ENCODE peak calls at places on chromosomes 1 and 21, in eight cellular contexts. O is cardiac septum, I is SHP77 treated with DMSO at 0.1 percent for 48 hours, Q is upper lobe of right lung, E is DMS 273 treated with DMSO at 0.1 percent for 48 hours, D is MV-4-11, Y is left kidney, A is AG09319. R is an unnamed sample.

GRCh38 chr1:22639286-22639685 is 2.9 kb downstream of the C1QA start:
- DNase-seq in O (no peak), I (no peak), Q (peak; percentile 55), E (peak; percentile 25), D (no peak), Y (peak; percentile 47), A (no peak), R (peak; percentile 40)

GRCh38 chr21:30707409-30707808 is 11.2 kb downstream of the KRTAP21-3 start:
- DNase-seq in O (no peak), I (no peak), Q (no peak), E (no peak), D (no peak), Y (no peak), A (no peak), R (no peak)

GRCh38 chr1:155673003-155673402 is 15.6 kb downstream of the YY1AP1 start:
- DNase-seq in O (no peak), I (no peak), Q (no peak), E (no peak), D (no peak), Y (peak; percentile 11), A (no peak), R (no peak)

GRCh38 chr21:46457801-46458314 is 833 bp upstream of the DIP2A start:
- DNase-seq in O (no peak), I (no peak), Q (peak; percentile 82), E (no peak), D (peak; percentile 55), Y (peak; percentile 72), A (no peak), R (peak; percentile 62)

GRCh38 chr1:172429324-172430127 is 9.0 kb downstream of the C1orf105 start:
- DNase-seq in O (no peak), I (peak; percentile 70), Q (no peak), E (peak; percentile 59), D (peak; percentile 66), Y (peak; percentile 82), A (peak; percentile 56), R (peak; percentile 65)

GRCh38 chr1:202343652-202344349 is 2.1 kb upstream of the UBE2T start:
- DNase-seq in O (no peak), I (no peak), Q (no peak), E (peak; percentile 25), D (peak; percentile 59), Y (peak; percentile 73), A (no peak), R (peak; percentile 63)

GRCh38 chr1:2642560-2643413 is 10.0 kb upstream of the MMEL1 start:
- DNase-seq in O (peak; percentile 93), I (peak; percentile 74), Q (peak; percentile 95), E (peak; percentile 69), D (peak; percentile 85), Y (peak; percentile 98), A (peak; percentile 54), R (peak; percentile 90)

GRCh38 chr1:37755290-37755689 is 9.6 kb downstream of the EPHA10 start:
- DNase-seq in O (no peak), I (no peak), Q (no peak), E (no peak), D (no peak), Y (no peak), A (no peak), R (no peak)

GRCh38 chr1:97350662-97351061 is 570.2 kb downstream of the DPYD start:
- DNase-seq in O (no peak), I (no peak), Q (no peak), E (no peak), D (no peak), Y (peak; percentile 5), A (peak; percentile 35), R (no peak)

GRCh38 chr1:153192697-153193096 is 10.5 kb upstream of the LELP1 start:
- DNase-seq in O (no peak), I (peak; percentile 9), Q (no peak), E (no peak), D (no peak), Y (peak; percentile 75), A (no peak), R (peak; percentile 18)

GRCh38 chr1:156887324-156887723 is 6.2 kb upstream of the PEAR1 start:
- DNase-seq in O (no peak), I (no peak), Q (no peak), E (no peak), D (no peak), Y (peak; percentile 85), A (no peak), R (no peak)

GRCh38 chr21:37561506-37561905 is 194.9 kb downstream of the DYRK1A start:
- DNase-seq in O (no peak), I (no peak), Q (no peak), E (no peak), D (no peak), Y (no peak), A (no peak), R (no peak)

GRCh38 chr1:40980453-40981121 is 1.1 kb downstream of the CTPS1 start:
- DNase-seq in O (no peak), I (no peak), Q (peak; percentile 73), E (peak; percentile 98), D (no peak), Y (peak; percentile 54), A (no peak), R (peak; percentile 56)

R was measured in KBM-7.